ENCODE peak calls at places on chromosome 2, in seven cellular contexts. M is H7; V is IMR-90; S is epithelial cell of esophagus; C is activated CD4-positive, alpha-beta T cell treated with anti-CD3 and anti-CD28 coated beads for 24 hours; J is heart left ventricle; L is bronchial epithelial cell. Q is an unnamed sample.

GRCh38 chr2:191571163-191571769 is 106.7 kb upstream of the NABP1 start:
- DNase-seq in M (no peak), V (peak), S (peak), C (no peak), J (no peak), L (peak), Q (peak)

GRCh38 chr2:194867328-194867727 is 789.7 kb upstream of the SLC39A10 start:
- DNase-seq in M (no peak), V (no peak), S (peak), C (no peak), J (no peak), L (peak), Q (no peak)

GRCh38 chr2:176018708-176019107 is 16.6 kb upstream of the LNPK start:
- DNase-seq in M (no peak), V (no peak), S (peak), C (no peak), J (no peak), L (peak), Q (no peak)

GRCh38 chr2:201909961-201910361 is 103.6 kb downstream of the CDK15 start:
- DNase-seq in M (no peak), V (peak), S (peak), C (no peak), J (no peak), L (peak), Q (peak)

GRCh38 chr2:151052850-151053660 is 208.6 kb downstream of the RBM43 start:
- DNase-seq in M (no peak), V (no peak), S (no peak), C (no peak), J (no peak), L (no peak), Q (no peak)

GRCh38 chr2:134575888-134576287 is 142.9 kb downstream of the TMEM163 start:
- DNase-seq in M (no peak), V (no peak), S (no peak), C (no peak), J (no peak), L (no peak), Q (no peak)

GRCh38 chr2:159557437-159558034 is 58.8 kb downstream of the BAZ2B start:
- DNase-seq in M (peak), V (peak), S (peak), C (no peak), J (no peak), L (peak), Q (no peak)

GRCh38 chr2:124530203-124530602 is 505.1 kb downstream of the CNTNAP5 start:
- DNase-seq in M (no peak), V (no peak), S (no peak), C (no peak), J (no peak), L (no peak), Q (no peak)

GRCh38 chr2:105815401-105815800 is 70.7 kb downstream of the NCK2 start:
- DNase-seq in M (no peak), V (no peak), S (no peak), C (no peak), J (no peak), L (no peak), Q (no peak)

Q was measured in stromal cell of bone marrow.